ENCODE peak calls at places on chromosomes 3 and 15, in four cellular contexts. One of them, this sample, is unnamed.

GRCh38 chr3:30912304-30912703 is 17.8 kb upstream of the GADL1 start:
- DNase-seq in HCT116: no peak
- DNase-seq in PC-3: no peak
- DNase-seq in GM23248: no peak
- DNase-seq in this sample: no peak

GRCh38 chr3:123143669-123144411 is 57.9 kb upstream of the SEC22A start:
- DNase-seq in HCT116: no peak
- DNase-seq in PC-3: no peak
- DNase-seq in GM23248: peak; percentile 35
- DNase-seq in this sample: no peak

GRCh38 chr3:52301042-52301441 is 13.4 kb downstream of the GLYCTK start:
- DNase-seq in HCT116: no peak
- DNase-seq in PC-3: no peak
- DNase-seq in GM23248: no peak
- DNase-seq in this sample: no peak

GRCh38 chr3:64568895-64569509 is 118.8 kb downstream of the ADAMTS9 start:
- DNase-seq in HCT116: no peak
- DNase-seq in PC-3: no peak
- DNase-seq in GM23248: no peak
- DNase-seq in this sample: no peak

GRCh38 chr3:139572847-139573672 is 33.5 kb upstream of the RBP1 start:
- DNase-seq in HCT116: no peak
- DNase-seq in PC-3: no peak
- DNase-seq in GM23248: peak; percentile 3
- DNase-seq in this sample: no peak

GRCh38 chr3:139111392-139112229 is 66.9 kb upstream of the PRR23C start:
- DNase-seq in HCT116: peak; percentile 57
- DNase-seq in PC-3: peak; percentile 58
- DNase-seq in GM23248: peak; percentile 76
- DNase-seq in this sample: peak; percentile 58

GRCh38 chr3:127687228-127687737 is 14.5 kb downstream of the ABTB1 start:
- DNase-seq in HCT116: no peak
- DNase-seq in PC-3: no peak
- DNase-seq in GM23248: no peak
- DNase-seq in this sample: no peak

GRCh38 chr3:10822055-10822454 is 6.0 kb downstream of the SLC6A11 start:
- DNase-seq in HCT116: no peak
- DNase-seq in PC-3: no peak
- DNase-seq in GM23248: no peak
- DNase-seq in this sample: no peak

GRCh38 chr3:18580268-18580667 is 155.1 kb upstream of the SATB1 start:
- DNase-seq in HCT116: no peak
- DNase-seq in PC-3: no peak
- DNase-seq in GM23248: peak; percentile 5
- DNase-seq in this sample: no peak

GRCh38 chr15:98416222-98416835 is 232.0 kb upstream of the IGF1R start:
- DNase-seq in HCT116: no peak
- DNase-seq in PC-3: no peak
- DNase-seq in GM23248: no peak
- DNase-seq in this sample: no peak

GRCh38 chr15:38474155-38474757 is 20.3 kb downstream of the FAM98B start:
- DNase-seq in HCT116: peak; percentile 29
- DNase-seq in PC-3: peak; percentile 66
- DNase-seq in GM23248: peak; percentile 82
- DNase-seq in this sample: peak; percentile 37

GRCh38 chr3:127103116-127103515 is 89.8 kb upstream of the PRR23E start:
- DNase-seq in HCT116: no peak
- DNase-seq in PC-3: no peak
- DNase-seq in GM23248: no peak
- DNase-seq in this sample: no peak

GRCh38 chr3:161939919-161940693 is 443.5 kb downstream of the OTOL1 start:
- DNase-seq in HCT116: no peak
- DNase-seq in PC-3: no peak
- DNase-seq in GM23248: peak; percentile 6
- DNase-seq in this sample: peak; percentile 20

GRCh38 chr3:57048728-57049127 is 11.7 kb upstream of the SPATA12 start:
- DNase-seq in HCT116: no peak
- DNase-seq in PC-3: no peak
- DNase-seq in GM23248: no peak
- DNase-seq in this sample: no peak
- H3K9ac ChIP-seq in HCT116: no peak overlapping the region
- H3K9ac ChIP-seq in PC-3: no peak overlapping the region
- H3K9ac ChIP-seq in GM23248: no peak overlapping the region
- H3K9ac ChIP-seq in this sample: no peak overlapping the region

DNA sequence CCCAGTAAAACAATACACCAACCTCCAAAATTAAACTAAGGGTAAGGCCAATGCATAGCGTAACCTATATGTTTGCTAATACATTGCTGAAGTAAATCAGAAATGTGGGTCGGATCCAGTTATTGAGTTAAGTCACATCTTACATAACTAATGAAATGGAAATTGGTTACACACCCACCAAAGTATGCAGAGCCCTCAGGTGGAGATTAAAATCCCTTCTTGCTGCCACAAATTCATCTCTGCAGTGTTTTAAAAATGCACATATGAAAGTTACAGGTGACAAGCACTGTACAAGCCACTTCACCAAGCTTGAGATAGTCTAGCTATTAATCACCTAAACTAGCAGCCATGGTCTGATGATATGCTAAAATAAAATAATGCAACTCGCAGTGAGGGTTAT is 130.6 kb downstream of the AQP9 start:
- DNase-seq in HCT116: no peak
- DNase-seq in PC-3: no peak
- DNase-seq in GM23248: no peak
- DNase-seq in this sample: no peak
- H3K27ac ChIP-seq in HCT116: no peak overlapping the region
- H3K27ac ChIP-seq in PC-3: no peak overlapping the region
- H3K27ac ChIP-seq in GM23248: no peak overlapping the region
- H3K27ac ChIP-seq in this sample: no peak overlapping the region

GRCh38 chr3:155737844-155738460 is 6.9 kb downstream of the PLCH1 start:
- DNase-seq in HCT116: peak; percentile 75
- DNase-seq in PC-3: peak; percentile 36
- DNase-seq in GM23248: no peak
- DNase-seq in this sample: no peak
- H3K9ac ChIP-seq in HCT116: peak overlapping the region; percentile 49
- H3K9ac ChIP-seq in PC-3: no peak overlapping the region
- H3K9ac ChIP-seq in GM23248: no peak overlapping the region
- H3K9ac ChIP-seq in this sample: no peak overlapping the region

DNA sequence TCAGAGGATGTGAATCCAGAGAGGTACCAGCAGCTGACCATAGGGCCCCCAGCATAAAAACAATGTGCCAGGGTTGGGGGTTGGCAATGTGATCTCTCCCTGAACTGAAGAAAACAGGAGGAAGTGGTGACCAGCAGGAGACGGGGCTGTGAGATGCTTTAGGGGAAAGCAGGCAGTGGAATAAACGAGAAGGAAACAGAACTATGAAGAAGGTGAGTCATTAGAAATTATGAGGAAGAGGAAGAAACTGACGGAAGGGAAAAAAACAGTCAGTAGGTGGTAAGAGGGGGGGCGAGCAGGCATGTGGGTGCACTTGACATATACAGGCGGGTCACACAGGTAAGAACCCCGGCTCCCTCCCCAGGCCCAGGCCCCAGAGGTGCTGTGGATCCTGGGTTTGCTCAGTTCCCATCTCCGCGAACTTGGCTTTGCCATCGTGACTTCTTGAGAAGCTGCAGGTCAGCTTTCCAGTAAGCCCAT is 42.2 kb upstream of the B3GNT5 start:
- DNase-seq in HCT116: no peak
- DNase-seq in PC-3: peak; percentile 36
- DNase-seq in GM23248: no peak
- DNase-seq in this sample: no peak
- H3K27ac ChIP-seq in HCT116: no peak overlapping the region
- H3K27ac ChIP-seq in PC-3: peak overlapping the region; percentile 38
- H3K27ac ChIP-seq in GM23248: no peak overlapping the region
- H3K27ac ChIP-seq in this sample: no peak overlapping the region

GRCh38 chr3:41060106-41060505 is 139.2 kb upstream of the CTNNB1 start:
- DNase-seq in HCT116: no peak
- DNase-seq in PC-3: no peak
- DNase-seq in GM23248: no peak
- DNase-seq in this sample: no peak
- H3K9ac ChIP-seq in HCT116: no peak overlapping the region
- H3K9ac ChIP-seq in PC-3: no peak overlapping the region
- H3K9ac ChIP-seq in GM23248: no peak overlapping the region
- H3K9ac ChIP-seq in this sample: no peak overlapping the region

GRCh38 chr3:1330107-1330506 is 237.3 kb downstream of the CNTN6 start:
- DNase-seq in HCT116: no peak
- DNase-seq in PC-3: no peak
- DNase-seq in GM23248: no peak
- DNase-seq in this sample: no peak

GRCh38 chr3:1326546-1326945 is 233.7 kb downstream of the CNTN6 start:
- DNase-seq in HCT116: no peak
- DNase-seq in PC-3: no peak
- DNase-seq in GM23248: no peak
- DNase-seq in this sample: no peak
- H3K27ac ChIP-seq in HCT116: no peak overlapping the region
- H3K27ac ChIP-seq in PC-3: no peak overlapping the region
- H3K27ac ChIP-seq in GM23248: no peak overlapping the region
- H3K27ac ChIP-seq in this sample: no peak overlapping the region

GRCh38 chr3:13500133-13500885 is 20.2 kb downstream of the HDAC11 start:
- DNase-seq in HCT116: no peak
- DNase-seq in PC-3: peak; percentile 39
- DNase-seq in GM23248: peak; percentile 54
- DNase-seq in this sample: no peak

GRCh38 chr3:13501056-13501455 is 20.9 kb downstream of the HDAC11 start:
- DNase-seq in HCT116: no peak
- DNase-seq in PC-3: no peak
- DNase-seq in GM23248: no peak
- DNase-seq in this sample: no peak

GRCh38 chr3:13501527-13501926 is 21.4 kb downstream of the HDAC11 start:
- DNase-seq in HCT116: no peak
- DNase-seq in PC-3: no peak
- DNase-seq in GM23248: no peak
- DNase-seq in this sample: no peak

GRCh38 chr3:13502791-13503060 is 22.6 kb downstream of the HDAC11 start:
- DNase-seq in HCT116: no peak
- DNase-seq in PC-3: no peak
- DNase-seq in GM23248: no peak
- DNase-seq in this sample: no peak

GRCh38 chr3:13501958-13502790 is 22.1 kb downstream of the HDAC11 start:
- DNase-seq in HCT116: no peak
- DNase-seq in PC-3: no peak
- DNase-seq in GM23248: no peak
- DNase-seq in this sample: no peak
- H3K9ac ChIP-seq in HCT116: no peak overlapping the region
- H3K9ac ChIP-seq in PC-3: no peak overlapping the region
- H3K9ac ChIP-seq in GM23248: no peak overlapping the region
- H3K9ac ChIP-seq in this sample: no peak overlapping the region

This sample was measured in DND-41.